ENCODE peak calls at places on chromosome 10, in four cellular contexts. I is epithelial cell of esophagus, A is Peyer's patch, B is IMR-90. H is an unnamed sample.

GRCh38 chr10:77975086-77975666 is 48.6 kb upstream of the DLG5 start:
- DNase-seq in I (peak), A (peak), B (no peak), H (no peak)

GRCh38 chr10:74730246-74730645 is 96.2 kb upstream of the KAT6B start:
- DNase-seq in I (no peak), A (no peak), B (no peak), H (no peak)

GRCh38 chr10:106424076-106424475 is 740.4 kb downstream of the SORCS1 start:
- DNase-seq in I (peak), A (no peak), B (peak), H (peak)

GRCh38 chr10:112515126-112515525 is 68.1 kb downstream of the VTI1A start:
- DNase-seq in I (no peak), A (no peak), B (no peak), H (no peak)

GRCh38 chr10:99234739-99235468 is 748 bp downstream of the HPSE2 start:
- DNase-seq in I (no peak), A (no peak), B (peak), H (no peak)

GRCh38 chr10:88826390-88826789 is 23.9 kb downstream of the LIPM start:
- DNase-seq in I (no peak), A (no peak), B (no peak), H (no peak)

GRCh38 chr10:78685466-78686163 is 383.2 kb upstream of the ZMIZ1 start:
- DNase-seq in I (peak), A (no peak), B (peak), H (peak)

GRCh38 chr10:132515811-132516726 is 21.5 kb upstream of the INPP5A start:
- DNase-seq in I (no peak), A (peak), B (no peak), H (no peak)

GRCh38 chr10:67808706-67809105 is 29.3 kb downstream of the DNAJC12 start:
- DNase-seq in I (no peak), A (no peak), B (no peak), H (no peak)

GRCh38 chr10:44105643-44106042 is 279.3 kb downstream of the CXCL12 start:
- DNase-seq in I (no peak), A (no peak), B (no peak), H (peak)

GRCh38 chr10:48451969-48452878 is 145.7 kb downstream of the MAPK8 start:
- DNase-seq in I (no peak), A (peak), B (no peak), H (no peak)

GRCh38 chr10:80900661-80901060 is 363.0 kb downstream of the SH2D4B start:
- DNase-seq in I (peak), A (no peak), B (no peak), H (no peak)

GRCh38 chr10:48655426-48656240 is 29.0 kb upstream of the WDFY4 start:
- DNase-seq in I (peak), A (peak), B (peak), H (peak)

GRCh38 chr10:71719042-71719441 is 536 bp downstream of the C10orf105 start:
- DNase-seq in I (no peak), A (no peak), B (no peak), H (no peak)

GRCh38 chr10:133226251-133226808 is 3.7 kb upstream of the UTF1 start:
- DNase-seq in I (peak), A (no peak), B (no peak), H (no peak)

GRCh38 chr10:28738200-28738599 is 60.9 kb downstream of the BAMBI start:
- DNase-seq in I (no peak), A (no peak), B (no peak), H (no peak)

GRCh38 chr10:75048669-75049098 is 62.8 kb upstream of the SAMD8 start:
- DNase-seq in I (peak), A (peak), B (peak), H (no peak)

GRCh38 chr10:121596668-121597503 is 1.4 kb downstream of the FGFR2 start:
- DNase-seq in I (peak), A (peak), B (no peak), H (no peak)

GRCh38 chr10:34612446-34612845 is 202.7 kb downstream of the PARD3 start:
- DNase-seq in I (peak), A (no peak), B (no peak), H (peak)

GRCh38 chr10:46524471-46525176 is 31.8 kb downstream of the GPRIN2 start:
- DNase-seq in I (peak), A (peak), B (peak), H (peak)

GRCh38 chr10:115951242-115951641 is 321.8 kb downstream of the GFRA1 start:
- DNase-seq in I (no peak), A (no peak), B (no peak), H (peak)

GRCh38 chr10:14556285-14556956 is 218.3 kb downstream of the FAM107B start:
- DNase-seq in I (no peak), A (peak), B (peak), H (no peak)
- TF ChIP-seq CTCF in I (no peak), A (peak), B (peak), H (no peak)

GRCh38 chr10:51076442-51076841 is 2.2 kb downstream of the PRKG1 start:
- DNase-seq in I (no peak), A (no peak), B (no peak), H (no peak)

GRCh38 chr10:51077507-51077906 is 3.2 kb downstream of the PRKG1 start:
- DNase-seq in I (no peak), A (no peak), B (no peak), H (no peak)

GRCh38 chr10:51082857-51083256 is 8.6 kb downstream of the PRKG1 start:
- DNase-seq in I (no peak), A (no peak), B (no peak), H (no peak)

GRCh38 chr10:51079766-51080165 is 5.5 kb downstream of the PRKG1 start:
- DNase-seq in I (no peak), A (no peak), B (no peak), H (no peak)

GRCh38 chr10:51079331-51079730 is 5.0 kb downstream of the PRKG1 start:
- DNase-seq in I (no peak), A (no peak), B (no peak), H (no peak)
- TF ChIP-seq CTCF in I (no peak), A (no peak), B (no peak), H (no peak)

DNA sequence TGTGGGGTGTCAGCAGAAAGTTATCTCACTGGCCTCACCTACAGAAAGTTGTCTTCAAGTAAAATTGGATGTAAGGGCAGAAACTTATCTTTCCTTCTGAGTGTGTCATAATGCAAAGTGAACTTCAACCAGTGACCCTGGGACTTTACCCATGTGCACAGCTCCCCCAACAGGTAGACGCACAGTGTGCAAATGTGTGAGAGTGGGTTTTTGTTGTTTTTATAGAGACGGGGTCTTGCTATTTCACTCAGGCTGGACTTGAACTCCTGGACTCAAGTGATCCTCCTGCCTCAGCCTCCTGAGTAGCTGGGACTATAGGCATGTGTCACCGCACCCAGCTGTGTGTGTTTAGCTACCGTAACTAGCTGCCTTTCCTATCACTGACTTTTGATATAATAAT is 6.4 kb upstream of the KAZALD1 start:
- DNase-seq in I (no peak), A (no peak), B (no peak), H (no peak)
- TF ChIP-seq CTCF in I (no peak), A (no peak), B (no peak), H (no peak)

DNA sequence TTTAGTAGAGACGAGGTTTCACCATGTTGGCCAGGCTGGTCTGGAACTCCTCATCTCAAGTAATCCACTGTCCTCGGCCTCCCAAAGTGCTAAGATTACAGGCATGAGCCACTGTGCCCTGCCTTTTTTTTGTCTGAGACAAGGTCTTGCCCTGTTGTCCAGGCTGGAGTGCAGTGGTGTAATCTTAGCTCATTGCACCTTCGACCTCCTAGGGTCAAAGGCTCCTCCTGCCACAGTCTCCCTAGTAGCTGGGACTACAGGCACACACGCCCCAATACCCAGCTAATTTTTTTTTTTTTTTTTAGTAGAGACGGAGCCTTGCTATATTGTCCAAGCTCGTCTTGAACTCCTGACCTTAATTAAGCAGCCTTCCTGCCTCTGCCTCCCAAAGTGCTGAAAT is 26.8 kb upstream of the SUPV3L1 start:
- DNase-seq in I (no peak), A (no peak), B (no peak), H (no peak)
- TF ChIP-seq CTCF in I (no peak), A (no peak), B (no peak), H (no peak)

GRCh38 chr10:26445411-26446031 is 7.4 kb downstream of the APBB1IP start:
- DNase-seq in I (no peak), A (no peak), B (no peak), H (no peak)
- TF ChIP-seq CTCF in I (no peak), A (no peak), B (no peak), H (no peak)

DNA sequence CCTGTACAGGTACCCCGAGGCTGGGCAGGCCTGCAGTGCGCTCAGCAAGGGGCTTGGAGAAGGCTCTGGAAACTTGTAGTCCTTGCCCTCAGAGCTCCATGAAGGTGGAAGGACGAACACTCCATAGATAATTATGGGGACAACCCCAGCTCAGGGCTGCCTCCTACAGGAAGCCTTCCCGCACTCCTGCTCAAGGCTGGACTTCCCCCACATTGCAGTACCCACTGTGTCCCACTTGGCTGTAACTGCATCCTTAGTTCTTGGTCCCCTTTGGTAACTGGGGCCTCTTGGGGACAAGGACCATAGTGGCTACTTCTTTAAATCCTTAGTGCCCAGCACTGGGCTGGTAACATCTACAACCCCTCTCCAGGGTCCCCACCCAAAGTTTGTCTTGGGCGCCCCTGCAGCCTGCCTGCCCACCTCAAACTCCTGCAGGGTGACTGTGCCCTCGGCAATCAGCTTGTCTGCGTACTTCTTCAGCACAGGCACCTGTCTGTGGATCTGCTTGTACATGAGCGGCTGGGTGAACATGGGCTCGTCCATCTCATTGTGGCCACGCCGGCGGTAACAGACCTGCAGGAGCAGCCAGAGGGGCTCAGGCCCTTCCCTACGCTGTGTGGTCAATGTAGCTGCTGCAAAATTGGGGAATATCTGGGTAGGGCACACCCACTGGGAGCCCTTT is 17.1 kb downstream of the OGDHL start:
- DNase-seq in I (no peak), A (no peak), B (no peak), H (no peak)
- TF ChIP-seq CTCF in I (no peak), A (no peak), B (no peak), H (no peak)